ENCODE peak calls at places on chromosomes 5 and 9, in seven cellular contexts. One of them, this sample, is unnamed.

GRCh38 chr9:135582966-135583685 is 21.6 kb downstream of the PAEP start:
- DNase-seq in SJSA1: no peak
- DNase-seq in adrenal gland: peak
- DNase-seq in HFF-Myc: no peak
- DNase-seq in aorta: no peak
- DNase-seq in cardiac fibroblast: no peak
- DNase-seq in testis: peak
- DNase-seq in this sample: no peak

GRCh38 chr5:17991775-17992174 is 357.5 kb downstream of the TAF11L14 start:
- DNase-seq in HFF-Myc: no peak
- DNase-seq in testis: no peak
- DNase-seq in aorta: no peak
- DNase-seq in cardiac fibroblast: no peak
- DNase-seq in SJSA1: no peak
- DNase-seq in adrenal gland: no peak
- DNase-seq in this sample: no peak

GRCh38 chr9:123615381-123615780 is 259.4 kb downstream of the CRB2 start:
- DNase-seq in HFF-Myc: no peak
- DNase-seq in adrenal gland: no peak
- DNase-seq in aorta: no peak
- DNase-seq in cardiac fibroblast: no peak
- DNase-seq in testis: no peak
- DNase-seq in SJSA1: no peak
- DNase-seq in this sample: no peak

GRCh38 chr9:89594811-89595550 is 9.8 kb upstream of the GADD45G start:
- DNase-seq in aorta: no peak
- DNase-seq in SJSA1: no peak
- DNase-seq in adrenal gland: no peak
- DNase-seq in cardiac fibroblast: no peak
- DNase-seq in testis: no peak
- DNase-seq in HFF-Myc: no peak
- DNase-seq in this sample: no peak

GRCh38 chr9:77418226-77418625 is 229.9 kb downstream of the GNA14 start:
- DNase-seq in SJSA1: no peak
- DNase-seq in HFF-Myc: no peak
- DNase-seq in adrenal gland: no peak
- DNase-seq in testis: no peak
- DNase-seq in aorta: no peak
- DNase-seq in cardiac fibroblast: no peak
- DNase-seq in this sample: no peak

GRCh38 chr9:115121140-115121710 is 3.3 kb upstream of the TNC start:
- DNase-seq in SJSA1: no peak
- DNase-seq in testis: no peak
- DNase-seq in cardiac fibroblast: no peak
- DNase-seq in aorta: no peak
- DNase-seq in adrenal gland: no peak
- DNase-seq in HFF-Myc: no peak
- DNase-seq in this sample: no peak

GRCh38 chr5:158074992-158075769 is 216.2 kb upstream of the CLINT1 start:
- DNase-seq in aorta: peak
- DNase-seq in HFF-Myc: peak
- DNase-seq in SJSA1: peak
- DNase-seq in adrenal gland: peak
- DNase-seq in testis: peak
- DNase-seq in cardiac fibroblast: peak
- DNase-seq in this sample: peak

GRCh38 chr5:110058175-110058574 is 368.4 kb downstream of the MAN2A1 start:
- DNase-seq in SJSA1: no peak
- DNase-seq in HFF-Myc: no peak
- DNase-seq in cardiac fibroblast: no peak
- DNase-seq in testis: no peak
- DNase-seq in aorta: no peak
- DNase-seq in adrenal gland: peak
- DNase-seq in this sample: no peak

GRCh38 chr5:31648326-31648725 is 9.4 kb downstream of the PDZD2 start:
- DNase-seq in adrenal gland: no peak
- DNase-seq in SJSA1: no peak
- DNase-seq in cardiac fibroblast: no peak
- DNase-seq in HFF-Myc: no peak
- DNase-seq in aorta: no peak
- DNase-seq in testis: no peak
- DNase-seq in this sample: no peak

GRCh38 chr9:90287567-90288274 is 354.9 kb downstream of the DIRAS2 start:
- DNase-seq in adrenal gland: no peak
- DNase-seq in cardiac fibroblast: no peak
- DNase-seq in HFF-Myc: no peak
- DNase-seq in testis: no peak
- DNase-seq in SJSA1: no peak
- DNase-seq in aorta: no peak
- DNase-seq in this sample: no peak

GRCh38 chr9:14372437-14373318 is 58.7 kb upstream of the NFIB start:
- DNase-seq in aorta: no peak
- DNase-seq in testis: no peak
- DNase-seq in adrenal gland: peak
- DNase-seq in HFF-Myc: peak
- DNase-seq in SJSA1: peak
- DNase-seq in cardiac fibroblast: peak
- DNase-seq in this sample: no peak

GRCh38 chr9:96553070-96553469 is 66.6 kb downstream of the CDC14B start:
- DNase-seq in adrenal gland: peak
- DNase-seq in cardiac fibroblast: peak
- DNase-seq in testis: no peak
- DNase-seq in aorta: no peak
- DNase-seq in HFF-Myc: no peak
- DNase-seq in SJSA1: no peak
- DNase-seq in this sample: no peak

GRCh38 chr5:20369151-20369550 is 381.2 kb upstream of the CDH18 start:
- DNase-seq in SJSA1: no peak
- DNase-seq in aorta: no peak
- DNase-seq in testis: no peak
- DNase-seq in HFF-Myc: no peak
- DNase-seq in adrenal gland: no peak
- DNase-seq in cardiac fibroblast: no peak
- DNase-seq in this sample: no peak

GRCh38 chr5:143002459-143003327 is 232.5 kb downstream of the ARHGAP26 start:
- DNase-seq in cardiac fibroblast: peak
- DNase-seq in adrenal gland: peak
- DNase-seq in testis: no peak
- DNase-seq in SJSA1: no peak
- DNase-seq in aorta: no peak
- DNase-seq in HFF-Myc: no peak
- DNase-seq in this sample: peak

GRCh38 chr9:4099961-4100360 is 199.9 kb downstream of the GLIS3 start:
- DNase-seq in HFF-Myc: no peak
- DNase-seq in aorta: no peak
- DNase-seq in adrenal gland: no peak
- DNase-seq in SJSA1: no peak
- DNase-seq in testis: no peak
- DNase-seq in cardiac fibroblast: peak
- DNase-seq in this sample: no peak

GRCh38 chr5:79793722-79794121 is 104.1 kb downstream of the CMYA5 start:
- DNase-seq in cardiac fibroblast: no peak
- DNase-seq in testis: no peak
- DNase-seq in HFF-Myc: no peak
- DNase-seq in SJSA1: no peak
- DNase-seq in aorta: no peak
- DNase-seq in adrenal gland: no peak
- DNase-seq in this sample: no peak

GRCh38 chr5:177089146-177089545 is 2.4 kb downstream of the FGFR4 start:
- DNase-seq in adrenal gland: peak
- DNase-seq in aorta: no peak
- DNase-seq in HFF-Myc: no peak
- DNase-seq in cardiac fibroblast: peak
- DNase-seq in testis: peak
- DNase-seq in SJSA1: no peak
- DNase-seq in this sample: no peak

GRCh38 chr9:78575791-78576190 is 278.9 kb downstream of the PSAT1 start:
- DNase-seq in aorta: no peak
- DNase-seq in HFF-Myc: no peak
- DNase-seq in testis: no peak
- DNase-seq in SJSA1: no peak
- DNase-seq in cardiac fibroblast: no peak
- DNase-seq in adrenal gland: no peak
- DNase-seq in this sample: no peak

GRCh38 chr9:693460-694390 is 147.8 kb upstream of the DMRT1 start:
- DNase-seq in adrenal gland: peak
- DNase-seq in cardiac fibroblast: peak
- DNase-seq in aorta: no peak
- DNase-seq in SJSA1: peak
- DNase-seq in testis: peak
- DNase-seq in HFF-Myc: no peak
- DNase-seq in this sample: peak

DNA sequence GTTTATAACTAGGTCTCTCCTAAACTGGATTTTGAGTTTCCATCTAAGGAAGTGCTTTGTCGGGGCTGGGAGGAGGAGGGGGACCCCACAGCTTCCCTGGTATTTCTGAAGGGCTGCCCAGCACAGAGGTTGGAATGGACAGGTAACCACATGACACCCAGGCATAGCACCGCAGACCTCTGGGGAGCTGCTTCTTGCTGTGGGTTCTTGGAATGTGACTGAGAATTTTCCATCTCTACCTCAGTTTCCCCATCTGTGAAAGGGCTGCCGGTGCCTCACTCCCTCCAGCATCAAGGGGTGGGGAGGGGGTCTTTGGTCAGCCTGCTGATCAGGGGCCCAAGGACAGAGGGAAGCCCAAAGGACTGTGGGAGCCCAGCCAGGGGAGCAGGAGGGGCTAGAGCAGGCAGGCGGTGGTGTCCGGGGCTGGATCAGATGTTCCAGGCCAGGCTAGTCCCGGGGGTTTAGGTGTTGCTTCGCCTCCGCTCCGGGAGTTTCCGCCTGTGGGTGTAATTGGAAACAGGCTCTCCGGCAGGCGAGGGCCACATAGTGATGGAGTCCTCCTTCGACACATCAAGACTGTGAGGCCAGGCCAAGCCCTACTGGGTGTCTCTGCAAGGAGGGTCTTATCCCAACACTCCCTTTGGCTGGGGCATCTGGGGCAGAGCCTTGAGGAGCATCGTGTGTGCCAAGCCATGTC is 3.3 kb downstream of the OLFML2A start:
- DNase-seq in adrenal gland: no peak
- DNase-seq in HFF-Myc: no peak
- DNase-seq in testis: no peak
- DNase-seq in cardiac fibroblast: no peak
- DNase-seq in SJSA1: no peak
- DNase-seq in aorta: peak
- DNase-seq in this sample: no peak
- H3K4me3 ChIP-seq in adrenal gland: no peak
- H3K4me3 ChIP-seq in HFF-Myc: peak
- H3K4me3 ChIP-seq in testis: no peak
- H3K4me3 ChIP-seq in cardiac fibroblast: no peak
- H3K4me3 ChIP-seq in SJSA1: no peak
- H3K4me3 ChIP-seq in aorta: no peak
- H3K4me3 ChIP-seq in this sample: peak

DNA sequence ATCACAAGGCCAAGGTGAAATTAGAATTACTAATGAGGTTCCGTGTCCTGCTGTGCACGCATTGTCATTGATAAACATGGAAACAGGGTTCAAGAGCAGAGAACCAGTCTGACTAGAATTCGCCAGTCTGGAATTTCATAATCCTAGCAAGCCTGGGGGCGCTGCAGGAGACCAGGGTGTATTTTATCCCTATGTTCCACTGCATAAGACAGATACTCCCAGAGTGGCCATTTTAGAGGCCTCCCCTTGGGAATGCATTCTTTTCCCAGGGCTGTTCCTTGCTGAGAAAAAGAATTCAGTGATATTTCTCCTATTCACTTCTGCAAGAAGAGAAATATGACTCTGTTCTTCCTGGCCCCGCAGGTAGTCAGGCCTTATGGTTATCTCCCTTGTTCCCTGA is 1387.7 kb downstream of the MAT2B start:
- DNase-seq in SJSA1: no peak
- DNase-seq in adrenal gland: no peak
- DNase-seq in cardiac fibroblast: no peak
- DNase-seq in aorta: no peak
- DNase-seq in testis: no peak
- DNase-seq in HFF-Myc: no peak
- DNase-seq in this sample: no peak
- H3K4me3 ChIP-seq in SJSA1: no peak
- H3K4me3 ChIP-seq in adrenal gland: no peak
- H3K4me3 ChIP-seq in cardiac fibroblast: no peak
- H3K4me3 ChIP-seq in aorta: no peak
- H3K4me3 ChIP-seq in testis: no peak
- H3K4me3 ChIP-seq in HFF-Myc: no peak
- H3K4me3 ChIP-seq in this sample: no peak

DNA sequence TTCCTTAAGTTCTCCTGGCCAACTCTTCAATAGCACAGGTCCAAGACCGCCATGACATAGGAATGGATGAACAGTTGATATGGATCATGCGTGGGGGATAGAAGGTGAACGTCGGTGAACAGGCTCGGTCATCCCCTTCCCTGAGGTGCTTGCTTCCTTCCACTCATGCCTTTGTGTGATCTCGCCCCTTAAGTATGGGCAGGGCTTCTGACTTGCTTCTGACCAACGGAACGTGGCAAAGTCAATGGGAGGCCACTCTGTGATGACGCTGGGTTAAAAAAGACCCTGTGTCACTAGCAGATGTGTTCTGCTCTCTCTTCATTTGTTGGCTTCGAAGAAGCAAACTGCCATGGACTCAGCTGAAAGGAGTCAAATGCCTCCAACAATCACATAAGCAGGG is 240.5 kb upstream of the TUT7 start:
- DNase-seq in adrenal gland: no peak
- DNase-seq in SJSA1: no peak
- DNase-seq in testis: no peak
- DNase-seq in aorta: no peak
- DNase-seq in HFF-Myc: no peak
- DNase-seq in cardiac fibroblast: no peak
- DNase-seq in this sample: no peak
- H3K4me3 ChIP-seq in adrenal gland: no peak
- H3K4me3 ChIP-seq in SJSA1: no peak
- H3K4me3 ChIP-seq in testis: no peak
- H3K4me3 ChIP-seq in aorta: no peak
- H3K4me3 ChIP-seq in HFF-Myc: no peak
- H3K4me3 ChIP-seq in cardiac fibroblast: no peak
- H3K4me3 ChIP-seq in this sample: no peak

DNA sequence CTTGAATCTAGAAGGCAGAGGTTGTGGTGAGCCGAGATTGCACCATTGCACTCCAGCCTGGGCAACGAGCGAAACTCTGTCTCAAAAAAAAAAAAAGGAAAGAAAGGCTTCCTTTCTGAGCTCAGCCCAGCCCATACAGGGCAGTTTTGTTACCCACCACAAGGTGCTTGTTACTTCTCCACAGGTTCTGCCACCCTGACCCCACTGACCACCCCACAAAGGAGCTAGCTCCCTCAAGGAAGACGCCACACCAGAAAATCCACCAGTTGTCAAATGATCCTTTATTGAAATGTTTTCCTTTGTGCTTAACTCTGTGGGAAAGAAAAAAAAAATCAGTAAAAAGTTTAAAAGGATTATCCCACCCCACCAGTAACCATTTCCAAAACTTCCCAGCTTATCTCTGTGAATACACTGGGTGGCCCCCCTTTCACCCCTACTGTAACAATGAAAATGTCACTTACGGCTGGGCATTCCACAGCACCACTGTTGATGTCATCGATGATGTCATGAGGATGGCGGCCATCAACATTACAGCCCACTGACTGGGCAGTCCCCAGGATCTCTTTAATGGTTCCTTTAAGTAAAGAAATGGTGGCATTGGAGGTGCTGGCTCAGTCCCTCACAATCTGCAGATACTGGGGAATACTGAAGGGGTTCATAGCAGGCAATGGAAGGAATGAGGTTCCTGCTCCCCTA is 3.6 kb downstream of the RPL12 start:
- DNase-seq in cardiac fibroblast: no peak
- DNase-seq in aorta: no peak
- DNase-seq in adrenal gland: no peak
- DNase-seq in HFF-Myc: no peak
- DNase-seq in testis: no peak
- DNase-seq in SJSA1: no peak
- DNase-seq in this sample: no peak
- H3K4me3 ChIP-seq in cardiac fibroblast: no peak
- H3K4me3 ChIP-seq in aorta: no peak
- H3K4me3 ChIP-seq in adrenal gland: no peak
- H3K4me3 ChIP-seq in HFF-Myc: peak
- H3K4me3 ChIP-seq in testis: no peak
- H3K4me3 ChIP-seq in SJSA1: no peak
- H3K4me3 ChIP-seq in this sample: no peak